ENCODE peak calls at places on chromosome 20, in nine cellular contexts. One of them, this sample, is unnamed.

GRCh38 chr20:62745279-62745958 is 36.8 kb downstream of the NTSR1 start:
- DNase-seq in NCI-H1105 treated with DMSO at 0.1 percent for 48 hours: no peak
- DNase-seq in cardiac fibroblast: no peak
- DNase-seq in natural killer cell treated with Interleukin-12 subunit alpha and Interleukin-12 subunit beta and Interleukin-15 and Interleukin-18, amount 100 ng/mL, for 72 hours: no peak
- DNase-seq in stimulated activated CD8-positive, alpha-beta memory T cell treated with anti-CD3 and anti-CD28 coated beads, Interleukin-2, amount 100 ng/mL, for 1 hour: no peak
- DNase-seq in activated naive CD4-positive, alpha-beta T cell treated with anti-CD3 and anti-CD28 coated beads, Interleukin-2, amount 50 U/mL, for 16 hours: no peak
- DNase-seq in fibroblast of lung: no peak
- DNase-seq in HS-27A: no peak
- DNase-seq in lung microvascular endothelial cell: no peak
- DNase-seq in this sample: no peak

GRCh38 chr20:4545526-4545925 is 176.2 kb upstream of the PRND start:
- DNase-seq in stimulated activated CD8-positive, alpha-beta memory T cell treated with anti-CD3 and anti-CD28 coated beads, Interleukin-2, amount 100 ng/mL, for 1 hour: no peak
- DNase-seq in natural killer cell treated with Interleukin-12 subunit alpha and Interleukin-12 subunit beta and Interleukin-15 and Interleukin-18, amount 100 ng/mL, for 72 hours: no peak
- DNase-seq in activated naive CD4-positive, alpha-beta T cell treated with anti-CD3 and anti-CD28 coated beads, Interleukin-2, amount 50 U/mL, for 16 hours: no peak
- DNase-seq in NCI-H1105 treated with DMSO at 0.1 percent for 48 hours: no peak
- DNase-seq in lung microvascular endothelial cell: no peak
- DNase-seq in cardiac fibroblast: peak; percentile 12
- DNase-seq in HS-27A: peak; percentile 33
- DNase-seq in fibroblast of lung: peak; percentile 58
- DNase-seq in this sample: no peak

GRCh38 chr20:48599748-48600469 is 227.9 kb downstream of the PREX1 start:
- DNase-seq in NCI-H1105 treated with DMSO at 0.1 percent for 48 hours: no peak
- DNase-seq in activated naive CD4-positive, alpha-beta T cell treated with anti-CD3 and anti-CD28 coated beads, Interleukin-2, amount 50 U/mL, for 16 hours: peak; percentile 4
- DNase-seq in lung microvascular endothelial cell: no peak
- DNase-seq in natural killer cell treated with Interleukin-12 subunit alpha and Interleukin-12 subunit beta and Interleukin-15 and Interleukin-18, amount 100 ng/mL, for 72 hours: no peak
- DNase-seq in stimulated activated CD8-positive, alpha-beta memory T cell treated with anti-CD3 and anti-CD28 coated beads, Interleukin-2, amount 100 ng/mL, for 1 hour: no peak
- DNase-seq in fibroblast of lung: no peak
- DNase-seq in cardiac fibroblast: no peak
- DNase-seq in HS-27A: no peak
- DNase-seq in this sample: no peak

GRCh38 chr20:21505810-21506530 is 7.9 kb downstream of the NKX2-2 start:
- DNase-seq in fibroblast of lung: peak; percentile 38
- DNase-seq in NCI-H1105 treated with DMSO at 0.1 percent for 48 hours: no peak
- DNase-seq in cardiac fibroblast: peak; percentile 51
- DNase-seq in natural killer cell treated with Interleukin-12 subunit alpha and Interleukin-12 subunit beta and Interleukin-15 and Interleukin-18, amount 100 ng/mL, for 72 hours: no peak
- DNase-seq in stimulated activated CD8-positive, alpha-beta memory T cell treated with anti-CD3 and anti-CD28 coated beads, Interleukin-2, amount 100 ng/mL, for 1 hour: peak; percentile 14
- DNase-seq in HS-27A: no peak
- DNase-seq in activated naive CD4-positive, alpha-beta T cell treated with anti-CD3 and anti-CD28 coated beads, Interleukin-2, amount 50 U/mL, for 16 hours: peak; percentile 77
- DNase-seq in lung microvascular endothelial cell: peak; percentile 66
- DNase-seq in this sample: no peak

GRCh38 chr20:58447733-58448391 is 58.8 kb downstream of the VAPB start:
- DNase-seq in HS-27A: no peak
- DNase-seq in stimulated activated CD8-positive, alpha-beta memory T cell treated with anti-CD3 and anti-CD28 coated beads, Interleukin-2, amount 100 ng/mL, for 1 hour: peak; percentile 4
- DNase-seq in NCI-H1105 treated with DMSO at 0.1 percent for 48 hours: peak; percentile 37
- DNase-seq in fibroblast of lung: peak; percentile 62
- DNase-seq in lung microvascular endothelial cell: peak; percentile 81
- DNase-seq in cardiac fibroblast: peak; percentile 72
- DNase-seq in activated naive CD4-positive, alpha-beta T cell treated with anti-CD3 and anti-CD28 coated beads, Interleukin-2, amount 50 U/mL, for 16 hours: peak; percentile 58
- DNase-seq in natural killer cell treated with Interleukin-12 subunit alpha and Interleukin-12 subunit beta and Interleukin-15 and Interleukin-18, amount 100 ng/mL, for 72 hours: no peak
- DNase-seq in this sample: no peak

GRCh38 chr20:15069355-15069754 is 731.9 kb upstream of the FLRT3 start:
- DNase-seq in HS-27A: no peak
- DNase-seq in cardiac fibroblast: no peak
- DNase-seq in activated naive CD4-positive, alpha-beta T cell treated with anti-CD3 and anti-CD28 coated beads, Interleukin-2, amount 50 U/mL, for 16 hours: no peak
- DNase-seq in natural killer cell treated with Interleukin-12 subunit alpha and Interleukin-12 subunit beta and Interleukin-15 and Interleukin-18, amount 100 ng/mL, for 72 hours: no peak
- DNase-seq in stimulated activated CD8-positive, alpha-beta memory T cell treated with anti-CD3 and anti-CD28 coated beads, Interleukin-2, amount 100 ng/mL, for 1 hour: no peak
- DNase-seq in NCI-H1105 treated with DMSO at 0.1 percent for 48 hours: no peak
- DNase-seq in lung microvascular endothelial cell: no peak
- DNase-seq in fibroblast of lung: no peak
- DNase-seq in this sample: no peak

GRCh38 chr20:57596998-57597939 is 23.0 kb downstream of the ZBP1 start:
- DNase-seq in lung microvascular endothelial cell: peak; percentile 68
- DNase-seq in natural killer cell treated with Interleukin-12 subunit alpha and Interleukin-12 subunit beta and Interleukin-15 and Interleukin-18, amount 100 ng/mL, for 72 hours: peak; percentile 80
- DNase-seq in cardiac fibroblast: peak; percentile 53
- DNase-seq in stimulated activated CD8-positive, alpha-beta memory T cell treated with anti-CD3 and anti-CD28 coated beads, Interleukin-2, amount 100 ng/mL, for 1 hour: peak; percentile 57
- DNase-seq in HS-27A: no peak
- DNase-seq in NCI-H1105 treated with DMSO at 0.1 percent for 48 hours: peak; percentile 55
- DNase-seq in fibroblast of lung: peak; percentile 32
- DNase-seq in activated naive CD4-positive, alpha-beta T cell treated with anti-CD3 and anti-CD28 coated beads, Interleukin-2, amount 50 U/mL, for 16 hours: peak; percentile 79
- DNase-seq in this sample: no peak

GRCh38 chr20:4082406-4083102 is 67.2 kb upstream of the RNF24 start:
- DNase-seq in NCI-H1105 treated with DMSO at 0.1 percent for 48 hours: no peak
- DNase-seq in fibroblast of lung: peak; percentile 86
- DNase-seq in stimulated activated CD8-positive, alpha-beta memory T cell treated with anti-CD3 and anti-CD28 coated beads, Interleukin-2, amount 100 ng/mL, for 1 hour: no peak
- DNase-seq in activated naive CD4-positive, alpha-beta T cell treated with anti-CD3 and anti-CD28 coated beads, Interleukin-2, amount 50 U/mL, for 16 hours: peak; percentile 32
- DNase-seq in lung microvascular endothelial cell: no peak
- DNase-seq in natural killer cell treated with Interleukin-12 subunit alpha and Interleukin-12 subunit beta and Interleukin-15 and Interleukin-18, amount 100 ng/mL, for 72 hours: peak; percentile 72
- DNase-seq in HS-27A: no peak
- DNase-seq in cardiac fibroblast: peak; percentile 96
- DNase-seq in this sample: no peak

GRCh38 chr20:38590682-38591483 is 9.9 kb downstream of the ADIG start:
- DNase-seq in HS-27A: no peak
- DNase-seq in lung microvascular endothelial cell: no peak
- DNase-seq in cardiac fibroblast: no peak
- DNase-seq in NCI-H1105 treated with DMSO at 0.1 percent for 48 hours: no peak
- DNase-seq in natural killer cell treated with Interleukin-12 subunit alpha and Interleukin-12 subunit beta and Interleukin-15 and Interleukin-18, amount 100 ng/mL, for 72 hours: no peak
- DNase-seq in activated naive CD4-positive, alpha-beta T cell treated with anti-CD3 and anti-CD28 coated beads, Interleukin-2, amount 50 U/mL, for 16 hours: no peak
- DNase-seq in stimulated activated CD8-positive, alpha-beta memory T cell treated with anti-CD3 and anti-CD28 coated beads, Interleukin-2, amount 100 ng/mL, for 1 hour: no peak
- DNase-seq in fibroblast of lung: no peak
- DNase-seq in this sample: no peak

GRCh38 chr20:63977392-63978276 is 1.8 kb downstream of the SAMD10 start:
- DNase-seq in activated naive CD4-positive, alpha-beta T cell treated with anti-CD3 and anti-CD28 coated beads, Interleukin-2, amount 50 U/mL, for 16 hours: peak; percentile 62
- DNase-seq in fibroblast of lung: peak; percentile 76
- DNase-seq in stimulated activated CD8-positive, alpha-beta memory T cell treated with anti-CD3 and anti-CD28 coated beads, Interleukin-2, amount 100 ng/mL, for 1 hour: no peak
- DNase-seq in cardiac fibroblast: peak; percentile 72
- DNase-seq in HS-27A: no peak
- DNase-seq in natural killer cell treated with Interleukin-12 subunit alpha and Interleukin-12 subunit beta and Interleukin-15 and Interleukin-18, amount 100 ng/mL, for 72 hours: peak; percentile 87
- DNase-seq in NCI-H1105 treated with DMSO at 0.1 percent for 48 hours: no peak
- DNase-seq in lung microvascular endothelial cell: no peak
- DNase-seq in this sample: no peak

GRCh38 chr20:13102237-13102636 is 93.5 kb downstream of the SPTLC3 start:
- DNase-seq in HS-27A: no peak
- DNase-seq in stimulated activated CD8-positive, alpha-beta memory T cell treated with anti-CD3 and anti-CD28 coated beads, Interleukin-2, amount 100 ng/mL, for 1 hour: no peak
- DNase-seq in fibroblast of lung: no peak
- DNase-seq in lung microvascular endothelial cell: no peak
- DNase-seq in NCI-H1105 treated with DMSO at 0.1 percent for 48 hours: no peak
- DNase-seq in natural killer cell treated with Interleukin-12 subunit alpha and Interleukin-12 subunit beta and Interleukin-15 and Interleukin-18, amount 100 ng/mL, for 72 hours: no peak
- DNase-seq in activated naive CD4-positive, alpha-beta T cell treated with anti-CD3 and anti-CD28 coated beads, Interleukin-2, amount 50 U/mL, for 16 hours: no peak
- DNase-seq in cardiac fibroblast: no peak
- DNase-seq in this sample: no peak

This sample was measured in retinal pigment epithelial cell.